ENCODE peak calls at places on chromosomes 3 and 15, in eight cellular contexts. One of them, this sample, is unnamed.

GRCh38 chr3:185823280-185824044 is 1.4 kb downstream of the IGF2BP2 start:
- DNase-seq in HTR-8/SVneo: no peak
- DNase-seq in AG04449: no peak
- DNase-seq in stomach: peak
- DNase-seq in left lobe of liver: no peak
- DNase-seq in NCI-H774: no peak
- DNase-seq in right atrium auricular region: no peak
- DNase-seq in stimulated activated CD4-positive, alpha-beta T cell treated with anti-CD3 and anti-CD28 coated beads, Interleukin-1b, Interleukin-23, amount 100 ng/mL, for 24 hours: no peak
- DNase-seq in this sample: no peak

GRCh38 chr3:14508966-14509795 is 31.0 kb downstream of the GRIP2 start:
- DNase-seq in HTR-8/SVneo: peak
- DNase-seq in AG04449: no peak
- DNase-seq in left lobe of liver: peak
- DNase-seq in NCI-H774: peak
- DNase-seq in stimulated activated CD4-positive, alpha-beta T cell treated with anti-CD3 and anti-CD28 coated beads, Interleukin-1b, Interleukin-23, amount 100 ng/mL, for 24 hours: peak
- DNase-seq in stomach: peak
- DNase-seq in right atrium auricular region: no peak
- DNase-seq in this sample: no peak

GRCh38 chr15:44536298-44536961 is 517 bp upstream of the EIF3J start:
- DNase-seq in right atrium auricular region: peak
- DNase-seq in left lobe of liver: peak
- DNase-seq in HTR-8/SVneo: peak
- DNase-seq in AG04449: peak
- DNase-seq in stimulated activated CD4-positive, alpha-beta T cell treated with anti-CD3 and anti-CD28 coated beads, Interleukin-1b, Interleukin-23, amount 100 ng/mL, for 24 hours: no peak
- DNase-seq in NCI-H774: peak
- DNase-seq in stomach: peak
- DNase-seq in this sample: peak

GRCh38 chr3:141094851-141095545 is 43.9 kb downstream of the SPSB4 start:
- DNase-seq in HTR-8/SVneo: no peak
- DNase-seq in right atrium auricular region: peak
- DNase-seq in stimulated activated CD4-positive, alpha-beta T cell treated with anti-CD3 and anti-CD28 coated beads, Interleukin-1b, Interleukin-23, amount 100 ng/mL, for 24 hours: no peak
- DNase-seq in stomach: no peak
- DNase-seq in AG04449: no peak
- DNase-seq in left lobe of liver: no peak
- DNase-seq in NCI-H774: peak
- DNase-seq in this sample: no peak

GRCh38 chr15:76191539-76192244 is 119.6 kb downstream of the ETFA start:
- DNase-seq in stimulated activated CD4-positive, alpha-beta T cell treated with anti-CD3 and anti-CD28 coated beads, Interleukin-1b, Interleukin-23, amount 100 ng/mL, for 24 hours: no peak
- DNase-seq in right atrium auricular region: no peak
- DNase-seq in stomach: no peak
- DNase-seq in left lobe of liver: no peak
- DNase-seq in AG04449: no peak
- DNase-seq in NCI-H774: no peak
- DNase-seq in HTR-8/SVneo: no peak
- DNase-seq in this sample: no peak

GRCh38 chr15:28274211-28274610 is 47.8 kb downstream of the HERC2 start:
- DNase-seq in NCI-H774: no peak
- DNase-seq in left lobe of liver: no peak
- DNase-seq in stimulated activated CD4-positive, alpha-beta T cell treated with anti-CD3 and anti-CD28 coated beads, Interleukin-1b, Interleukin-23, amount 100 ng/mL, for 24 hours: no peak
- DNase-seq in stomach: no peak
- DNase-seq in HTR-8/SVneo: no peak
- DNase-seq in AG04449: no peak
- DNase-seq in right atrium auricular region: no peak
- DNase-seq in this sample: no peak

GRCh38 chr15:85097706-85098105 is 116.0 kb downstream of the PDE8A start:
- DNase-seq in HTR-8/SVneo: no peak
- DNase-seq in stomach: no peak
- DNase-seq in AG04449: no peak
- DNase-seq in stimulated activated CD4-positive, alpha-beta T cell treated with anti-CD3 and anti-CD28 coated beads, Interleukin-1b, Interleukin-23, amount 100 ng/mL, for 24 hours: no peak
- DNase-seq in left lobe of liver: no peak
- DNase-seq in right atrium auricular region: no peak
- DNase-seq in NCI-H774: no peak
- DNase-seq in this sample: no peak

GRCh38 chr3:54427501-54427900 is 305.1 kb downstream of the CACNA2D3 start:
- DNase-seq in NCI-H774: no peak
- DNase-seq in left lobe of liver: no peak
- DNase-seq in stomach: no peak
- DNase-seq in AG04449: no peak
- DNase-seq in HTR-8/SVneo: no peak
- DNase-seq in stimulated activated CD4-positive, alpha-beta T cell treated with anti-CD3 and anti-CD28 coated beads, Interleukin-1b, Interleukin-23, amount 100 ng/mL, for 24 hours: no peak
- DNase-seq in right atrium auricular region: no peak
- DNase-seq in this sample: no peak